ENCODE peak calls at places on chromosomes 2 and 18, in nine cellular contexts. One of them, this sample, is unnamed.

GRCh38 chr2:50953021-50953420 is 78.9 kb downstream of the NRXN1 start:
- DNase-seq in RWPE2: no peak
- DNase-seq in kidney: no peak
- DNase-seq in PC-3: peak; percentile 86
- DNase-seq in heart right ventricle: no peak
- DNase-seq in ovary: no peak
- DNase-seq in GM23248: peak; percentile 20
- DNase-seq in tibial artery: no peak
- DNase-seq in ascending aorta: no peak
- DNase-seq in this sample: no peak

GRCh38 chr2:157055660-157056199 is 201.8 kb upstream of the GALNT5 start:
- DNase-seq in RWPE2: no peak
- DNase-seq in kidney: no peak
- DNase-seq in PC-3: peak; percentile 58
- DNase-seq in heart right ventricle: no peak
- DNase-seq in ovary: no peak
- DNase-seq in GM23248: peak; percentile 54
- DNase-seq in tibial artery: no peak
- DNase-seq in ascending aorta: no peak
- DNase-seq in this sample: no peak

GRCh38 chr2:218891275-218892135 is 10.9 kb downstream of the WNT10A start:
- DNase-seq in RWPE2: no peak
- DNase-seq in kidney: peak; percentile 55
- DNase-seq in PC-3: no peak
- DNase-seq in heart right ventricle: no peak
- DNase-seq in ovary: no peak
- DNase-seq in GM23248: no peak
- DNase-seq in tibial artery: peak; percentile 35
- DNase-seq in ascending aorta: no peak
- DNase-seq in this sample: no peak

GRCh38 chr2:145751634-145752033 is 1231.7 kb upstream of the ZEB2 start:
- DNase-seq in RWPE2: no peak
- DNase-seq in kidney: no peak
- DNase-seq in PC-3: peak; percentile 30
- DNase-seq in heart right ventricle: no peak
- DNase-seq in ovary: no peak
- DNase-seq in GM23248: peak; percentile 53
- DNase-seq in tibial artery: no peak
- DNase-seq in ascending aorta: no peak
- DNase-seq in this sample: no peak

GRCh38 chr2:223669453-223670225 is 67.5 kb upstream of the SCG2 start:
- DNase-seq in RWPE2: no peak
- DNase-seq in kidney: no peak
- DNase-seq in PC-3: no peak
- DNase-seq in heart right ventricle: no peak
- DNase-seq in ovary: no peak
- DNase-seq in GM23248: peak; percentile 54
- DNase-seq in tibial artery: no peak
- DNase-seq in ascending aorta: no peak
- DNase-seq in this sample: no peak

GRCh38 chr2:188189356-188189755 is 102.3 kb upstream of the GULP1 start:
- DNase-seq in RWPE2: no peak
- DNase-seq in kidney: no peak
- DNase-seq in PC-3: peak; percentile 79
- DNase-seq in heart right ventricle: no peak
- DNase-seq in ovary: no peak
- DNase-seq in GM23248: peak; percentile 6
- DNase-seq in tibial artery: no peak
- DNase-seq in ascending aorta: no peak
- DNase-seq in this sample: no peak

GRCh38 chr2:147847746-147848391 is 3.0 kb downstream of the ACVR2A start:
- DNase-seq in RWPE2: no peak
- DNase-seq in kidney: no peak
- DNase-seq in PC-3: no peak
- DNase-seq in heart right ventricle: no peak
- DNase-seq in ovary: no peak
- DNase-seq in GM23248: no peak
- DNase-seq in tibial artery: no peak
- DNase-seq in ascending aorta: no peak
- DNase-seq in this sample: no peak

GRCh38 chr18:2884706-2885285 is 38.0 kb downstream of the EMILIN2 start:
- DNase-seq in RWPE2: no peak
- DNase-seq in kidney: no peak
- DNase-seq in PC-3: no peak
- DNase-seq in heart right ventricle: no peak
- DNase-seq in ovary: no peak
- DNase-seq in GM23248: no peak
- DNase-seq in tibial artery: no peak
- DNase-seq in ascending aorta: no peak
- DNase-seq in this sample: no peak

GRCh38 chr2:42752299-42752698 is 11.6 kb downstream of the OXER1 start:
- DNase-seq in RWPE2: no peak
- DNase-seq in kidney: no peak
- DNase-seq in PC-3: no peak
- DNase-seq in heart right ventricle: no peak
- DNase-seq in ovary: no peak
- DNase-seq in GM23248: no peak
- DNase-seq in tibial artery: no peak
- DNase-seq in ascending aorta: no peak
- DNase-seq in this sample: no peak

GRCh38 chr18:36993068-36993467 is 164.1 kb downstream of the KIAA1328 start:
- DNase-seq in RWPE2: no peak
- DNase-seq in kidney: no peak
- DNase-seq in PC-3: peak; percentile 3
- DNase-seq in heart right ventricle: no peak
- DNase-seq in ovary: no peak
- DNase-seq in GM23248: peak; percentile 61
- DNase-seq in tibial artery: no peak
- DNase-seq in ascending aorta: no peak
- DNase-seq in this sample: no peak

GRCh38 chr2:38505779-38506178 is 96.9 kb downstream of the HNRNPLL start:
- DNase-seq in RWPE2: no peak
- DNase-seq in kidney: no peak
- DNase-seq in PC-3: peak; percentile 24
- DNase-seq in heart right ventricle: no peak
- DNase-seq in ovary: peak; percentile 65
- DNase-seq in GM23248: peak; percentile 93
- DNase-seq in tibial artery: peak; percentile 79
- DNase-seq in ascending aorta: no peak
- DNase-seq in this sample: peak; percentile 89

GRCh38 chr2:83596592-83597339 is 862.3 kb downstream of the SUCLG1 start:
- DNase-seq in RWPE2: no peak
- DNase-seq in kidney: no peak
- DNase-seq in PC-3: no peak
- DNase-seq in heart right ventricle: no peak
- DNase-seq in ovary: no peak
- DNase-seq in GM23248: peak; percentile 20
- DNase-seq in tibial artery: no peak
- DNase-seq in ascending aorta: no peak
- DNase-seq in this sample: no peak

GRCh38 chr2:47512581-47513083 is 109.7 kb downstream of the MSH2 start:
- DNase-seq in RWPE2: no peak
- DNase-seq in kidney: no peak
- DNase-seq in PC-3: peak; percentile 82
- DNase-seq in heart right ventricle: no peak
- DNase-seq in ovary: no peak
- DNase-seq in GM23248: no peak
- DNase-seq in tibial artery: no peak
- DNase-seq in ascending aorta: no peak
- DNase-seq in this sample: no peak

GRCh38 chr18:3921826-3922225 is 471.9 kb downstream of the TGIF1 start:
- DNase-seq in RWPE2: no peak
- DNase-seq in kidney: no peak
- DNase-seq in PC-3: no peak
- DNase-seq in heart right ventricle: no peak
- DNase-seq in ovary: no peak
- DNase-seq in GM23248: no peak
- DNase-seq in tibial artery: no peak
- DNase-seq in ascending aorta: no peak
- DNase-seq in this sample: no peak

GRCh38 chr2:129775941-129776653 is 203.4 kb upstream of the RAB6C start:
- DNase-seq in RWPE2: no peak
- DNase-seq in kidney: no peak
- DNase-seq in PC-3: no peak
- DNase-seq in heart right ventricle: no peak
- DNase-seq in ovary: no peak
- DNase-seq in GM23248: no peak
- DNase-seq in tibial artery: peak; percentile 39
- DNase-seq in ascending aorta: no peak
- DNase-seq in this sample: no peak

GRCh38 chr2:182980115-182980514 is 58.1 kb downstream of the NCKAP1 start:
- DNase-seq in RWPE2: no peak
- DNase-seq in kidney: no peak
- DNase-seq in PC-3: peak; percentile 69
- DNase-seq in heart right ventricle: no peak
- DNase-seq in ovary: no peak
- DNase-seq in GM23248: peak; percentile 63
- DNase-seq in tibial artery: no peak
- DNase-seq in ascending aorta: no peak
- DNase-seq in this sample: no peak

GRCh38 chr2:69096326-69097095 is 83.5 kb downstream of the ANTXR1 start:
- DNase-seq in RWPE2: no peak
- DNase-seq in kidney: no peak
- DNase-seq in PC-3: no peak
- DNase-seq in heart right ventricle: no peak
- DNase-seq in ovary: no peak
- DNase-seq in GM23248: no peak
- DNase-seq in tibial artery: no peak
- DNase-seq in ascending aorta: no peak
- DNase-seq in this sample: no peak
- H3K4me1 ChIP-seq in RWPE2: no peaks in the 10 kb centered on the region
- H3K4me1 ChIP-seq in kidney: no peaks in the 10 kb centered on the region
- H3K4me1 ChIP-seq in PC-3: peaks cover 9% of the 10 kb centered on the region
- H3K4me1 ChIP-seq in heart right ventricle: peaks cover 3% of the 10 kb centered on the region
- H3K4me1 ChIP-seq in ovary: peaks cover 5% of the 10 kb centered on the region
- H3K4me1 ChIP-seq in GM23248: peaks cover 67% of the 10 kb centered on the region
- H3K4me1 ChIP-seq in tibial artery: no peaks in the 10 kb centered on the region
- H3K4me1 ChIP-seq in ascending aorta: peaks cover 16% of the 10 kb centered on the region
- H3K4me1 ChIP-seq in this sample: peaks cover 4% of the 10 kb centered on the region

DNA sequence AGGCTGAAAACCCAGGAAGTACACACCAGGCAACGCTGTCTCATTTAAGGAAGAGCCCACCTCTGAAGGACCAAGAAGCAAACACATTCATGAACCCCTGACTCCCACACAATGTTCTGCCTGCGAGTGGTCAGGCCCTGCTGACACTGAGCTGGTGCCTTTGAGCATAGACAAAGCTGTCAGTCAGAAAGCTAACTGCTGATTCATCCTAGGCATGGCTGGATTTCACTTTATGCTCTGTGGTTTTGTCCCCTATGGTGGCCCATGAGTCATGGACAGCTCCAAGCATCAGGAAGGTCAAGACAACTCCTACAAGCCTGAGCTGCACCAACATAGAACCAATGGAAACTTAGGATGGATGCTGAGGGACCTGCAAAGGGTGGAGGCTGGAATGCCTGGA is 78.9 kb downstream of the UXS1 start:
- DNase-seq in RWPE2: no peak
- DNase-seq in kidney: no peak
- DNase-seq in PC-3: peak; percentile 88
- DNase-seq in heart right ventricle: no peak
- DNase-seq in ovary: no peak
- DNase-seq in GM23248: peak; percentile 60
- DNase-seq in tibial artery: no peak
- DNase-seq in ascending aorta: no peak
- DNase-seq in this sample: no peak
- H3K36me3 ChIP-seq in RWPE2: peaks cover 8% of the 10 kb centered on the region
- H3K36me3 ChIP-seq in kidney: no peaks in the 10 kb centered on the region
- H3K36me3 ChIP-seq in PC-3: no peaks in the 10 kb centered on the region
- H3K36me3 ChIP-seq in heart right ventricle: no peaks in the 10 kb centered on the region
- H3K36me3 ChIP-seq in ovary: no peaks in the 10 kb centered on the region
- H3K36me3 ChIP-seq in GM23248: no peaks in the 10 kb centered on the region
- H3K36me3 ChIP-seq in tibial artery: peaks cover 29% of the 10 kb centered on the region
- H3K36me3 ChIP-seq in ascending aorta: peaks cover 26% of the 10 kb centered on the region
- H3K36me3 ChIP-seq in this sample: peaks cover 24% of the 10 kb centered on the region

DNA sequence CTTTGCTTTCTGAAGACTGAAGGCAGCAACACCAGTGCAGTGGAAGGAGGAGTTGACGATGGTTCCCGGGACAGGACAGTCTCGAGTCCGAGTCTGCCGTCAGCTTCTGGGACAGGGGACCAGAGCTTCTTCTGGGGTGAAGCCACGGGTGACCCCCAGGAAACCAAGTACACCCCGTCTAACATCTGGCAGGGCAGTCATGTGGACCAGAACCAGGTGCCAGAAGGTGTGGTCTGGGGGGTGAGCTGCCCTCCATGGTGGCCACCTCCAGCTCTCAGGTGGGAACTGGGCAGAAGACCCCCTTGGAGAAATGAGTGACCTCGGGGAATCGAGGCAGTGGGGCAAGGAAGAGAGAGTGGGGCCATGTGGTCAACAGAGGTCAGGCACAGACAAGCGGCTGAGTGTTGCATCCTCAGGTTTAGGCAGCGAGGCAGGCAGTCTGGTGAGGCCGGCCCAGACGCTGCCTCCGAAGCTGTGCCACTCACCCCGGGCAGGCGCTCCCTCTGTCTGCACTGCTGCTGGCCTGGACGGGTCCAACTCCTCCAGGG is 204.3 kb downstream of the HDAC4 start:
- DNase-seq in RWPE2: peak; percentile 49
- DNase-seq in kidney: peak; percentile 50
- DNase-seq in PC-3: no peak
- DNase-seq in heart right ventricle: no peak
- DNase-seq in ovary: peak; percentile 32
- DNase-seq in GM23248: no peak
- DNase-seq in tibial artery: peak; percentile 61
- DNase-seq in ascending aorta: no peak
- DNase-seq in this sample: peak; percentile 46
- H3K27ac ChIP-seq in RWPE2: no peak overlapping the region
- H3K27ac ChIP-seq in kidney: no peak overlapping the region
- H3K27ac ChIP-seq in PC-3: no peak overlapping the region
- H3K27ac ChIP-seq in heart right ventricle: no peak overlapping the region
- H3K27ac ChIP-seq in ovary: no peak overlapping the region
- H3K27ac ChIP-seq in GM23248: no peak overlapping the region
- H3K27ac ChIP-seq in tibial artery: no peak overlapping the region
- H3K27ac ChIP-seq in ascending aorta: no peak overlapping the region
- H3K27ac ChIP-seq in this sample: no peak overlapping the region

GRCh38 chr2:179274749-179275148 is 10.1 kb upstream of the SESTD1 start:
- DNase-seq in RWPE2: no peak
- DNase-seq in kidney: no peak
- DNase-seq in PC-3: no peak
- DNase-seq in heart right ventricle: no peak
- DNase-seq in ovary: no peak
- DNase-seq in GM23248: no peak
- DNase-seq in tibial artery: no peak
- DNase-seq in ascending aorta: no peak
- DNase-seq in this sample: no peak

GRCh38 chr2:179272406-179273192 is 8.0 kb upstream of the SESTD1 start:
- DNase-seq in RWPE2: no peak
- DNase-seq in kidney: no peak
- DNase-seq in PC-3: peak; percentile 75
- DNase-seq in heart right ventricle: no peak
- DNase-seq in ovary: no peak
- DNase-seq in GM23248: peak; percentile 84
- DNase-seq in tibial artery: no peak
- DNase-seq in ascending aorta: no peak
- DNase-seq in this sample: no peak

GRCh38 chr2:179268277-179268935 is 3.8 kb upstream of the SESTD1 start:
- DNase-seq in RWPE2: peak; percentile 80
- DNase-seq in kidney: no peak
- DNase-seq in PC-3: peak; percentile 96
- DNase-seq in heart right ventricle: no peak
- DNase-seq in ovary: no peak
- DNase-seq in GM23248: peak; percentile 94
- DNase-seq in tibial artery: peak; percentile 71
- DNase-seq in ascending aorta: no peak
- DNase-seq in this sample: no peak

GRCh38 chr2:179273461-179273962 is 8.9 kb upstream of the SESTD1 start:
- DNase-seq in RWPE2: no peak
- DNase-seq in kidney: no peak
- DNase-seq in PC-3: no peak
- DNase-seq in heart right ventricle: no peak
- DNase-seq in ovary: no peak
- DNase-seq in GM23248: no peak
- DNase-seq in tibial artery: no peak
- DNase-seq in ascending aorta: no peak
- DNase-seq in this sample: no peak

GRCh38 chr2:179270689-179271088 is 6.1 kb upstream of the SESTD1 start:
- DNase-seq in RWPE2: no peak
- DNase-seq in kidney: no peak
- DNase-seq in PC-3: no peak
- DNase-seq in heart right ventricle: no peak
- DNase-seq in ovary: no peak
- DNase-seq in GM23248: no peak
- DNase-seq in tibial artery: no peak
- DNase-seq in ascending aorta: no peak
- DNase-seq in this sample: no peak
- H3K4me1 ChIP-seq in RWPE2: peaks cover 31% of the 10 kb centered on the region
- H3K4me1 ChIP-seq in kidney: no peaks in the 10 kb centered on the region
- H3K4me1 ChIP-seq in PC-3: peaks cover 60% of the 10 kb centered on the region
- H3K4me1 ChIP-seq in heart right ventricle: no peaks in the 10 kb centered on the region
- H3K4me1 ChIP-seq in ovary: no peaks in the 10 kb centered on the region
- H3K4me1 ChIP-seq in GM23248: peaks cover 53% of the 10 kb centered on the region
- H3K4me1 ChIP-seq in tibial artery: no peaks in the 10 kb centered on the region
- H3K4me1 ChIP-seq in ascending aorta: peaks cover 34% of the 10 kb centered on the region
- H3K4me1 ChIP-seq in this sample: no peaks in the 10 kb centered on the region

This sample was measured in psoas muscle.